ENCODE peak calls at places on chromosomes 2 and 18, in five cellular contexts. One of them, this sample, is unnamed.
A peak's percentile ranks its signal among the peaks of the same experiment; 100 is the strongest.

GRCh38 chr2:239234826-239235175 is 166.0 kb downstream of the HDAC4 start:
- DNase-seq in HFF-Myc: no peak
- DNase-seq in choroid plexus epithelial cell: no peak
- DNase-seq in A549: no peak
- DNase-seq in lower leg skin: no peak
- DNase-seq in this sample: no peak

GRCh38 chr2:174858745-174859144 is 94.5 kb upstream of the CHRNA1 start:
- DNase-seq in HFF-Myc: no peak
- DNase-seq in choroid plexus epithelial cell: no peak
- DNase-seq in A549: no peak
- DNase-seq in lower leg skin: no peak
- DNase-seq in this sample: no peak

GRCh38 chr2:84708442-84708841 is 172.4 kb downstream of the TRABD2A start:
- DNase-seq in HFF-Myc: no peak
- DNase-seq in choroid plexus epithelial cell: no peak
- DNase-seq in A549: no peak
- DNase-seq in lower leg skin: no peak
- DNase-seq in this sample: no peak

GRCh38 chr2:73588177-73588576 is 54.0 kb downstream of the NAT8 start:
- DNase-seq in HFF-Myc: no peak
- DNase-seq in choroid plexus epithelial cell: peak; percentile 19
- DNase-seq in A549: no peak
- DNase-seq in lower leg skin: no peak
- DNase-seq in this sample: no peak

GRCh38 chr18:70415823-70416488 is 127.1 kb downstream of the SOCS6 start:
- DNase-seq in HFF-Myc: no peak
- DNase-seq in choroid plexus epithelial cell: no peak
- DNase-seq in A549: no peak
- DNase-seq in lower leg skin: no peak
- DNase-seq in this sample: peak; percentile 77

GRCh38 chr2:1548910-1549673 is 135.8 kb downstream of the TPO start:
- DNase-seq in HFF-Myc: no peak
- DNase-seq in choroid plexus epithelial cell: no peak
- DNase-seq in A549: no peak
- DNase-seq in lower leg skin: no peak
- DNase-seq in this sample: peak; percentile 31

GRCh38 chr2:144259332-144259731 is 260.6 kb downstream of the ZEB2 start:
- DNase-seq in HFF-Myc: no peak
- DNase-seq in choroid plexus epithelial cell: no peak
- DNase-seq in A549: no peak
- DNase-seq in lower leg skin: no peak
- DNase-seq in this sample: no peak

GRCh38 chr2:46335966-46336436 is 38.8 kb downstream of the EPAS1 start:
- DNase-seq in HFF-Myc: no peak
- DNase-seq in choroid plexus epithelial cell: no peak
- DNase-seq in A549: peak; percentile 82
- DNase-seq in lower leg skin: no peak
- DNase-seq in this sample: peak; percentile 51

GRCh38 chr2:100568989-100569388 is 6.2 kb downstream of the PDCL3 start:
- DNase-seq in HFF-Myc: no peak
- DNase-seq in choroid plexus epithelial cell: no peak
- DNase-seq in A549: no peak
- DNase-seq in lower leg skin: no peak
- DNase-seq in this sample: no peak
- H3K4me3 ChIP-seq in HFF-Myc: no peak overlapping the region
- H3K4me3 ChIP-seq in choroid plexus epithelial cell: no peak overlapping the region
- H3K4me3 ChIP-seq in A549: no peak overlapping the region
- H3K4me3 ChIP-seq in lower leg skin: no peak overlapping the region
- H3K4me3 ChIP-seq in this sample: no peak overlapping the region

GRCh38 chr18:59233017-59233410 is 13.1 kb downstream of the GRP start:
- DNase-seq in HFF-Myc: no peak
- DNase-seq in choroid plexus epithelial cell: no peak
- DNase-seq in A549: no peak
- DNase-seq in lower leg skin: no peak
- DNase-seq in this sample: peak; percentile 42

GRCh38 chr18:59229681-59230443 is 9.9 kb downstream of the GRP start:
- DNase-seq in HFF-Myc: no peak
- DNase-seq in choroid plexus epithelial cell: no peak
- DNase-seq in A549: no peak
- DNase-seq in lower leg skin: no peak
- DNase-seq in this sample: no peak

GRCh38 chr18:59231877-59232276 is 11.9 kb downstream of the GRP start:
- DNase-seq in HFF-Myc: no peak
- DNase-seq in choroid plexus epithelial cell: no peak
- DNase-seq in A549: no peak
- DNase-seq in lower leg skin: no peak
- DNase-seq in this sample: no peak

GRCh38 chr18:59231157-59231556 is 11.2 kb downstream of the GRP start:
- DNase-seq in HFF-Myc: no peak
- DNase-seq in choroid plexus epithelial cell: no peak
- DNase-seq in A549: no peak
- DNase-seq in lower leg skin: no peak
- DNase-seq in this sample: no peak

GRCh38 chr18:59232309-59233016 is 12.5 kb downstream of the GRP start:
- DNase-seq in HFF-Myc: no peak
- DNase-seq in choroid plexus epithelial cell: no peak
- DNase-seq in A549: no peak
- DNase-seq in lower leg skin: no peak
- DNase-seq in this sample: no peak
- H3K4me3 ChIP-seq in HFF-Myc: no peak overlapping the region
- H3K4me3 ChIP-seq in choroid plexus epithelial cell: no peak overlapping the region
- H3K4me3 ChIP-seq in A549: no peak overlapping the region
- H3K4me3 ChIP-seq in lower leg skin: no peak overlapping the region
- H3K4me3 ChIP-seq in this sample: no peak overlapping the region

DNA sequence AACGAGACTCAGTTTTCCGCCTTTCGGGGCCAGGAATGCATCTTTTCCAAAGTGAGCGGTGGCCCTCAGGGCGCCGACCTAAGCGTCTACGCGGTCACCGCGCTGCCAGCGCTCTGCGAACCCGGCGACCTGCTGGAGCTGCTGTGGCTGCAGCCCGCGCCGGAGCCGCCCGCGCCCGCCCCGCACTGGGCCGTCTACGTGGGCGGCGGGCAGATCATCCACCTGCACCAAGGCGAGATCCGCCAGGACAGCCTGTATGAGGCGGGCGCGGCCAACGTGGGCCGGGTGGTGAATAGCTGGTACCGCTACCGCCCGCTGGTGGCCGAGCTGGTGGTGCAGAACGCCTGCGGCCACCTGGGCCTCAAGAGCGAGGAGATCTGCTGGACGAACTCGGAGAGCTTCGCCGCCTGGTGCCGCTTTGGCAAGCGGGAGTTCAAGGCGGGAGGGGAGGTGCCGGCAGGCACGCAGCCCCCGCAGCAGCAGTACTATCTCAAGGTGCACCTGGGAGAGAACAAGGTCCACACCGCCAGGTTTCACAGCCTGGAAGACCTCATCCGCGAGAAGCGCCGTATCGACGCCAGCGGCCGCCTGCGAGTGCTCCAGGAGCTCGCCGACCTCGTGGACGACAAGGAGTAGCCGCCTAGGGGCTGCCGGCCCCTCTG is 1.8 kb downstream of the LRATD1 start:
- DNase-seq in HFF-Myc: no peak
- DNase-seq in choroid plexus epithelial cell: peak; percentile 60
- DNase-seq in A549: peak; percentile 79
- DNase-seq in lower leg skin: peak; percentile 73
- DNase-seq in this sample: peak; percentile 91
- H3K4me3 ChIP-seq in HFF-Myc: peak overlapping the region; percentile 25
- H3K4me3 ChIP-seq in choroid plexus epithelial cell: peak overlapping the region; percentile 41
- H3K4me3 ChIP-seq in A549: peak overlapping the region; percentile 41
- H3K4me3 ChIP-seq in lower leg skin: peak overlapping the region; percentile 33
- H3K4me3 ChIP-seq in this sample: peak overlapping the region; percentile 91

DNA sequence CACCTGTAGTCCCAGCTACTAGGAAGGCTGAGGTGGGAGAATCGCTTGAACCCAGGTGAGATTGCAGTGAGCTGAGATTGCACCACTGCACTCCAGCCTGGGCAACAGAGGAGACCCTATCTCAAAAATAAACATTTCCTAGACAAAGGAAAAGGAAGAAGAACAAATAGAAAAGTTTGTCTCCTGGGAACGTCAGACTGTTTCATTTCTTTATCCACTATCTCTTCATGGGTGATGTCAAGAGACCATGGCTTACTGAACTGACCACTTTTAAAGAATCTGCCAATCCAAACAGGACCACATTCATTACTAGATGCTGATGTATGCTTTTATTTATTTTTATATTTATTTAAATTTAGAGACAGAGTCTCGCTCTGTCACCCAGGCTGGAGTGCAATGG is 26.8 kb downstream of the COX7A2L start:
- DNase-seq in HFF-Myc: no peak
- DNase-seq in choroid plexus epithelial cell: no peak
- DNase-seq in A549: no peak
- DNase-seq in lower leg skin: no peak
- DNase-seq in this sample: no peak
- H3K4me3 ChIP-seq in HFF-Myc: no peak overlapping the region
- H3K4me3 ChIP-seq in choroid plexus epithelial cell: no peak overlapping the region
- H3K4me3 ChIP-seq in A549: no peak overlapping the region
- H3K4me3 ChIP-seq in lower leg skin: no peak overlapping the region
- H3K4me3 ChIP-seq in this sample: no peak overlapping the region

GRCh38 chr2:202035941-202036372 is 2.3 kb downstream of the FZD7 start:
- DNase-seq in HFF-Myc: no peak
- DNase-seq in choroid plexus epithelial cell: no peak
- DNase-seq in A549: no peak
- DNase-seq in lower leg skin: no peak
- DNase-seq in this sample: no peak
- H3K4me3 ChIP-seq in HFF-Myc: peak overlapping the region; percentile 81
- H3K4me3 ChIP-seq in choroid plexus epithelial cell: no peak overlapping the region
- H3K4me3 ChIP-seq in A549: no peak overlapping the region
- H3K4me3 ChIP-seq in lower leg skin: no peak overlapping the region
- H3K4me3 ChIP-seq in this sample: no peak overlapping the region

GRCh38 chr2:27205206-27205605 is 6.6 kb upstream of the ATRAID start:
- DNase-seq in HFF-Myc: no peak
- DNase-seq in choroid plexus epithelial cell: no peak
- DNase-seq in A549: no peak
- DNase-seq in lower leg skin: no peak
- DNase-seq in this sample: no peak

GRCh38 chr2:27203741-27204140 is 8.1 kb upstream of the ATRAID start:
- DNase-seq in HFF-Myc: no peak
- DNase-seq in choroid plexus epithelial cell: no peak
- DNase-seq in A549: no peak
- DNase-seq in lower leg skin: no peak
- DNase-seq in this sample: no peak

GRCh38 chr2:27204566-27204965 is 7.3 kb upstream of the ATRAID start:
- DNase-seq in HFF-Myc: no peak
- DNase-seq in choroid plexus epithelial cell: no peak
- DNase-seq in A549: no peak
- DNase-seq in lower leg skin: no peak
- DNase-seq in this sample: no peak

GRCh38 chr2:27201675-27202074 is 10.2 kb upstream of the ATRAID start:
- DNase-seq in HFF-Myc: no peak
- DNase-seq in choroid plexus epithelial cell: no peak
- DNase-seq in A549: no peak
- DNase-seq in lower leg skin: no peak
- DNase-seq in this sample: no peak

DNA sequence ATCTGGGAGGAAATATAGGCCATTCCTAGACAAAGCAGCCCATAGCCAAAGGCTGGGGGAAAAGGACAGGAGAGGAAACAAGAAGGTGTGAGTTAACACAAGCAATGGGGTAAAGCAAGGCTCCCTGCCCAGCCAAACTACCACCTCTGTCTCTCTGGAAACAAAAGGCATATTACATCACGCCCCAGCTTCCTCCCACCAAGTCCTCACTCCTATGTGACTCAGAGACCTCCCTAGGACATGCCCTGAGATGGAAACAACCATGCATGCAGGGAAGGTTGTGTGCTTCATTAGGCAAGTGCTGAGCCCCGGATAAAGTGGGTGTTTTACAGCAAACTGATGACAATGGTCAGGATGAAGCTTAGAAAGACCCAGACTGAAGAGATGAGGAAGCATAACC is 9.0 kb upstream of the ATRAID start:
- DNase-seq in HFF-Myc: no peak
- DNase-seq in choroid plexus epithelial cell: peak; percentile 43
- DNase-seq in A549: no peak
- DNase-seq in lower leg skin: no peak
- DNase-seq in this sample: no peak
- H3K4me3 ChIP-seq in HFF-Myc: no peak overlapping the region
- H3K4me3 ChIP-seq in choroid plexus epithelial cell: no peak overlapping the region
- H3K4me3 ChIP-seq in A549: no peak overlapping the region
- H3K4me3 ChIP-seq in lower leg skin: no peak overlapping the region
- H3K4me3 ChIP-seq in this sample: no peak overlapping the region